ENCODE peak calls at places on chromosomes 16 and 17, in seven cellular contexts. H is AG09309; K is NCI-H774; W is NCI-H460; I is stimulated activated CD4-positive, alpha-beta T cell treated with anti-CD3 and anti-CD28 coated beads, Interleukin-4, amount 100 ng/mL, for 24 hours; X is T-cell; D is activated B cell treated with CpG ODN at 0.5 μM for 24 hours. E is an unnamed sample.

GRCh38 chr16:31427441-31428276 is 501 bp downstream of the COX6A2 start:
- DNase-seq in W (no peak), I (peak), X (peak), K (no peak), D (peak), H (no peak), E (no peak)

GRCh38 chr16:50195276-50195675 is 42.2 kb downstream of the TENT4B start:
- DNase-seq in H (peak), X (no peak), K (no peak), W (no peak), D (no peak), I (no peak), E (no peak)

GRCh38 chr17:36942031-36942599 is 4.8 kb downstream of the LHX1 start:
- DNase-seq in H (no peak), K (no peak), W (no peak), I (no peak), D (no peak), X (no peak), E (no peak)

GRCh38 chr17:36921131-36921851 is 16.0 kb upstream of the LHX1 start:
- DNase-seq in D (no peak), W (no peak), I (peak), K (no peak), X (no peak), H (no peak), E (no peak)

GRCh38 chr17:73155410-73156165 is 9.2 kb upstream of the SSTR2 start:
- DNase-seq in X (no peak), I (no peak), W (no peak), H (no peak), D (no peak), K (no peak), E (peak)

GRCh38 chr16:57637424-57637823 is 9.0 kb downstream of the ADGRG1 start:
- DNase-seq in X (no peak), K (no peak), H (no peak), D (no peak), I (no peak), W (no peak), E (no peak)

GRCh38 chr17:59154721-59155438 is at the start of gene SKA2:
- DNase-seq in K (peak), X (peak), D (peak), W (no peak), I (peak), H (no peak), E (peak)

GRCh38 chr16:69839240-69839688 is 77.1 kb downstream of the WWP2 start:
- DNase-seq in K (no peak), I (no peak), H (no peak), D (no peak), W (peak), X (no peak), E (no peak)

GRCh38 chr17:55305321-55306087 is 40.7 kb downstream of the HLF start:
- DNase-seq in K (no peak), X (no peak), W (no peak), D (no peak), I (no peak), H (no peak), E (no peak)

GRCh38 chr17:50211249-50212120 is 10.1 kb upstream of the COL1A1 start:
- DNase-seq in I (no peak), X (no peak), D (no peak), W (no peak), H (no peak), K (no peak), E (no peak)

GRCh38 chr16:59758848-59759247 is 1024.7 kb upstream of the GOT2 start:
- DNase-seq in K (no peak), I (no peak), D (no peak), W (no peak), X (no peak), H (no peak), E (no peak)

GRCh38 chr17:67602974-67603373 is 114.8 kb upstream of the NOL11 start:
- DNase-seq in I (peak), W (peak), K (peak), H (peak), D (no peak), X (peak), E (peak)

GRCh38 chr17:81393684-81394376 is 1.4 kb upstream of the BAHCC1 start:
- DNase-seq in D (peak), K (peak), W (peak), I (peak), X (peak), H (peak), E (peak)

GRCh38 chr16:85313541-85314208 is 201.4 kb upstream of the CIBAR2 start:
- DNase-seq in W (no peak), H (no peak), I (no peak), X (no peak), D (no peak), K (no peak), E (peak)

GRCh38 chr17:47995241-47995935 is 24.5 kb downstream of the CDK5RAP3 start:
- DNase-seq in K (no peak), I (no peak), H (no peak), X (no peak), D (no peak), W (no peak), E (no peak)

GRCh38 chr17:67700037-67700436 is 17.7 kb upstream of the NOL11 start:
- DNase-seq in I (no peak), H (no peak), D (no peak), K (peak), X (no peak), W (no peak), E (no peak)

GRCh38 chr16:50315346-50315997 is 49.1 kb downstream of the ADCY7 start:
- DNase-seq in I (peak), X (no peak), D (peak), H (no peak), W (no peak), K (no peak), E (no peak)

GRCh38 chr17:42672038-42672437 is 4.8 kb downstream of the PLEKHH3 start:
- DNase-seq in W (no peak), D (no peak), I (no peak), H (no peak), K (no peak), X (no peak), E (peak)

GRCh38 chr16:83791916-83792315 is 15.9 kb upstream of the HSBP1 start:
- DNase-seq in K (no peak), I (no peak), H (no peak), D (no peak), W (no peak), X (no peak), E (no peak)

GRCh38 chr17:76671912-76672262 is 28.3 kb upstream of the ST6GALNAC1 start:
- DNase-seq in X (no peak), D (no peak), I (no peak), K (no peak), W (no peak), H (no peak), E (no peak)

GRCh38 chr17:37384560-37385160 is 8.9 kb downstream of the C17orf78 start:
- DNase-seq in X (no peak), D (no peak), W (no peak), I (no peak), H (no peak), K (no peak), E (no peak)

GRCh38 chr17:50946223-50946890 is 80.2 kb upstream of the TOB1 start:
- DNase-seq in I (no peak), H (no peak), W (no peak), D (peak), K (no peak), X (no peak), E (no peak)

GRCh38 chr17:35286120-35286781 is 43.4 kb downstream of the SLFN5 start:
- DNase-seq in W (no peak), X (peak), H (no peak), K (no peak), I (peak), D (no peak), E (no peak)

GRCh38 chr17:27506348-27507218 is 50.3 kb downstream of the KSR1 start:
- DNase-seq in W (no peak), X (no peak), K (no peak), H (no peak), I (no peak), D (peak), E (peak)

GRCh38 chr16:24848065-24848464 is 2.3 kb downstream of the SLC5A11 start:
- DNase-seq in H (no peak), K (no peak), W (no peak), X (no peak), I (no peak), D (no peak), E (no peak)

GRCh38 chr16:8720080-8720966 is 45.9 kb downstream of the ABAT start:
- DNase-seq in I (no peak), D (no peak), X (no peak), H (no peak), W (no peak), K (peak), E (peak)

GRCh38 chr17:62875296-62875695 is 67.2 kb upstream of the MARCHF10 start:
- DNase-seq in X (no peak), D (no peak), W (no peak), H (no peak), I (no peak), K (no peak), E (no peak)

GRCh38 chr17:8020776-8021564 is 17.9 kb upstream of the ALOX15B start:
- DNase-seq in K (no peak), D (no peak), W (no peak), H (no peak), I (no peak), X (no peak), E (no peak)

E was measured in NCI-H510A.